ENCODE peak calls at places on chromosomes 2 and 18, in five cellular contexts. W is tibial artery, F is PC-9, S is dorsolateral prefrontal cortex, Z is left ventricle myocardium inferior. P is an unnamed sample.

GRCh38 chr2:241933175-241933911 is 63.8 kb downstream of the RTP5 start:
- DNase-seq in F (no peak), W (no peak), S (no peak), Z (no peak), P (peak)

GRCh38 chr2:239263937-239264837 is 136.6 kb downstream of the HDAC4 start:
- DNase-seq in W (no peak), F (no peak), Z (no peak), S (no peak), P (peak)

GRCh38 chr18:2143666-2144065 is 427.6 kb downstream of the METTL4 start:
- DNase-seq in Z (no peak), W (no peak), S (no peak), F (no peak), P (no peak)

GRCh38 chr2:150791567-150791966 is 304.1 kb upstream of the RND3 start:
- DNase-seq in Z (no peak), W (no peak), S (no peak), F (no peak), P (no peak)

GRCh38 chr18:1691860-1692259 is 787.2 kb downstream of the ADCYAP1 start:
- DNase-seq in Z (no peak), S (no peak), W (no peak), F (no peak), P (no peak)

GRCh38 chr2:163551974-163552373 is 183.8 kb downstream of the FIGN start:
- DNase-seq in W (no peak), S (no peak), F (no peak), Z (no peak), P (no peak)

GRCh38 chr2:178142274-178143065 is 30.2 kb downstream of the RBM45 start:
- DNase-seq in Z (no peak), S (no peak), W (no peak), F (no peak), P (no peak)

GRCh38 chr2:73172963-73173362 is 29.4 kb upstream of the NOTO start:
- DNase-seq in F (no peak), S (no peak), W (no peak), Z (no peak), P (no peak)

GRCh38 chr2:48829569-48829968 is 74.0 kb upstream of the LHCGR start:
- DNase-seq in W (no peak), S (no peak), Z (no peak), F (no peak), P (no peak)

GRCh38 chr2:199085201-199085750 is 372.5 kb downstream of the SATB2 start:
- DNase-seq in F (no peak), S (no peak), W (no peak), Z (no peak), P (no peak)

GRCh38 chr2:73886357-73886756 is 6.5 kb upstream of the ACTG2 start:
- DNase-seq in F (no peak), S (no peak), Z (no peak), W (no peak), P (no peak)

GRCh38 chr18:27942706-27943105 is 234.2 kb downstream of the CDH2 start:
- DNase-seq in W (no peak), Z (no peak), F (no peak), S (no peak), P (no peak)

GRCh38 chr18:50401888-50402287 is 27.0 kb downstream of the SKA1 start:
- DNase-seq in W (no peak), S (no peak), Z (peak), F (peak), P (peak)

GRCh38 chr2:192195548-192196418 is 1.1 kb upstream of the TMEFF2 start:
- DNase-seq in W (peak), F (no peak), Z (peak), S (peak), P (no peak)

GRCh38 chr2:147679664-147680502 is 164.9 kb upstream of the ACVR2A start:
- DNase-seq in F (no peak), S (no peak), Z (no peak), W (no peak), P (no peak)

GRCh38 chr2:191304939-191305875 is 60.0 kb downstream of the MYO1B start:
- DNase-seq in S (no peak), Z (peak), F (no peak), W (peak), P (peak)

GRCh38 chr2:159968282-159968900 is 94.0 kb downstream of the PLA2R1 start:
- DNase-seq in Z (no peak), S (no peak), F (no peak), W (no peak), P (no peak)

GRCh38 chr18:49618741-49619392 is 57.0 kb downstream of the LIPG start:
- DNase-seq in Z (no peak), F (no peak), S (no peak), W (no peak), P (no peak)

GRCh38 chr2:43070039-43070438 is 156.4 kb downstream of the ZFP36L2 start:
- DNase-seq in S (no peak), Z (peak), F (peak), W (peak), P (peak)

GRCh38 chr2:109558076-109558882 is 55.5 kb downstream of the SEPTIN10 start:
- DNase-seq in F (peak), Z (no peak), W (no peak), S (no peak), P (no peak)

GRCh38 chr2:171482877-171483276 is 39.4 kb upstream of the CYBRD1 start:
- DNase-seq in S (no peak), Z (no peak), W (no peak), F (no peak), P (no peak)

GRCh38 chr2:68368657-68369339 is 3.7 kb downstream of the PLEK start:
- DNase-seq in W (no peak), Z (no peak), S (no peak), F (no peak), P (no peak)

GRCh38 chr2:10384089-10384734 is 63.9 kb downstream of the ODC1 start:
- DNase-seq in S (no peak), Z (no peak), W (no peak), F (no peak), P (no peak)

DNA sequence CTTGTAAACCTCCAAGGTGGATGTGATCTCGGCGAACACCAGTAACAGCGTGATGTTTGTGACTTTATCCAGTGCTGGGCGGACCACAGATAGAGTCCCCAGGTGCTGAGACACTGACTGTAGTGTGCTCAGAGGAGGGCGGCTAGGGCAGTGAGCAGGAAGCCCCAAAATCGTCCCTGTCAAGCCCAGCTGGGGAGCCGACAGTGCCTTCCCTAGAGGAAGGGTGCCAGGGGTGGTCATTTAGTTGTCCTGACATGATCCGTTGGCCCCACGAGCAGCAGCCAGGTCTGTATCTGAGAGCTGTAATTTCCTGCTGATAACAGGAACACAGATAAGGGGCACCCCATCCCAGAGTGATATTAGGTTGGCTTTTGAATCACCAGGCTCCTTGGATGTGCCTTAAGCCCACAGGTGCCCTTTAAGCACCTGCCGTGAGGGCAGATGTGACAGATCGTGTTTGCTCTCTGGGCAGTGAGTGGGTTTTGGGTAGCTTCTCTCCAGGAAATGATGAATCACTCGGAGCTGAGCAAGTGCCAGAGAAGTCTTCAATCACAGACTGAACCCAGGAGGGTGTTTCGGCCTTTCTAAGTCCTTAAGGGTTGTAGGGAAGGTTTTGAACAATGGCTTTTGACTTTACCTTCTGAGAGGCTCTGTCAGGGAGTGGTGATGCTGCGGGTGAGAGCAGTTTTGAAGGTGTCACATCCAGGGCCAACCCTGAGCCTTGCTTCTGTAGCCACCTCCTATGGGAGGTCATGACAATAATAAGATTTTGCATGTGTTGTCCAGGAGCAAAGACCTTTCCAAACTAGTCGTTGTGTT is 7.7 kb downstream of the LPIN1 start:
- DNase-seq in F (peak), Z (no peak), S (no peak), W (no peak), P (no peak)
- H3K4me3 ChIP-seq in F (peak), Z (peak), S (peak), W (no peak), P (no peak)

GRCh38 chr2:128472789-128473174 is 154.1 kb upstream of the HS6ST1 start:
- DNase-seq in F (no peak), S (no peak), W (no peak), Z (no peak), P (no peak)
- H3K4me3 ChIP-seq in F (no peak), S (peak), W (peak), Z (peak), P (no peak)

DNA sequence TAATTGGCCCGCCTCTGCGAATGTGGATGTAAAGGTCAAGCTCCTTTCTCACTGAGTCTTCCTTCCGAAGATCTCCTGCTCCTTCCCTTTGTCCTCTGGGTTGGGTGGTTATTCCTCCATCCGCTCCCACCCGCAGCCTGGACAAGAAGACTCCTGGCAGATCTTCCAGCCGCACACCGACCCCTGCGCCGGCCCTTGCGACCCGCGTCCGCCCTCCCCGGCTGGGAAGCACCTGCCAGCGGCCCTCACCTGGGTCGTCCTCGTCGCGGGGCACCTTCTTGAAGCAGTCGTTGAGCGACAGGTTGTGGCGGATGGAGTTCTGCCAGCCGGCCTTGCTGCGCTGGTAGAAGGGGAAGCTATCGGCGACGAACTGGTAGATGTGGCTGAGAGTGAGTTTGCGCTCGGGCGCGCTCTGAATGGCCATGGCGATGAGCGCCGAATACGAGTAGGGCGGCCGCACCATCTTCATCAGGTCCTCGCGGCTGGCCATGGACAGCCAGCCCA is 794 bp downstream of the FOXI3 start:
- DNase-seq in W (no peak), Z (no peak), S (no peak), F (no peak), P (no peak)
- H3K4me3 ChIP-seq in W (no peak), Z (peak), S (no peak), F (no peak), P (no peak)

GRCh38 chr2:207491086-207491485 is 38.7 kb upstream of the CREB1 start:
- DNase-seq in S (no peak), Z (no peak), F (no peak), W (no peak), P (no peak)
- H3K4me3 ChIP-seq in S (no peak), Z (no peak), F (no peak), W (no peak), P (no peak)

DNA sequence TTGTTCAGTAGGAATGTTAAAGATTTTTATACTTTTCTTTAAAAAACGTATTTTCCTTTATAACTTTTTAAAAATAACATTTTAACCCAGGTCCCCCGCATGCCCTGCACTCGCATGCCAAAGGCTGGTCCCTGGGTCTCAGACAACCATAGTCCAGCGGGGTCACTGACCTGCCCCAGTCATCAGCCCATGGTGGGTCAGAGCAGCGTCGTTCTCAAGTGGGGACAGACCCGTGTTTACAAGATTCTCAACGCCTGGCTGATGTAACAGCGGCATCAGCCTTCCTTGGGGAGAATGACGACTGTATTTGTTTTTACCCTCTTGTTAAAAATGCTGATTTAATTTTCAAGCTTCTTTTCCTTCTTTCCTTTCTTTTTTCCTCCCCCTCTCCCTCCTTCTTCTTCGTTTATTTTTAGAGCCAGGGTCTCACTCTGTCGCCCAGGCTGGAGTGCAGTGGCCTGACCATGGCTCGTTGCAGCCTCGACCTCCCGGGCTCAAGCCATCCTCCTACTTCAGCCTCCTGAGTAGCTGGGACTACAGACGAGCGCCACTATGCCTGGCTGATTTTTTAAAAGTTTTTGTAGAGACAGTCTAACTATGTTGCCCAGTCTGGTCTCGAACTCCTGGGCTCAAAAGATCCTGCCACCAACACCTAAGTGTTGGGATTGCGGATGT is 1.0 kb upstream of the EFHD1 start:
- DNase-seq in F (no peak), S (no peak), W (no peak), Z (peak), P (peak)
- H3K4me3 ChIP-seq in F (peak), S (peak), W (peak), Z (peak), P (peak)

DNA sequence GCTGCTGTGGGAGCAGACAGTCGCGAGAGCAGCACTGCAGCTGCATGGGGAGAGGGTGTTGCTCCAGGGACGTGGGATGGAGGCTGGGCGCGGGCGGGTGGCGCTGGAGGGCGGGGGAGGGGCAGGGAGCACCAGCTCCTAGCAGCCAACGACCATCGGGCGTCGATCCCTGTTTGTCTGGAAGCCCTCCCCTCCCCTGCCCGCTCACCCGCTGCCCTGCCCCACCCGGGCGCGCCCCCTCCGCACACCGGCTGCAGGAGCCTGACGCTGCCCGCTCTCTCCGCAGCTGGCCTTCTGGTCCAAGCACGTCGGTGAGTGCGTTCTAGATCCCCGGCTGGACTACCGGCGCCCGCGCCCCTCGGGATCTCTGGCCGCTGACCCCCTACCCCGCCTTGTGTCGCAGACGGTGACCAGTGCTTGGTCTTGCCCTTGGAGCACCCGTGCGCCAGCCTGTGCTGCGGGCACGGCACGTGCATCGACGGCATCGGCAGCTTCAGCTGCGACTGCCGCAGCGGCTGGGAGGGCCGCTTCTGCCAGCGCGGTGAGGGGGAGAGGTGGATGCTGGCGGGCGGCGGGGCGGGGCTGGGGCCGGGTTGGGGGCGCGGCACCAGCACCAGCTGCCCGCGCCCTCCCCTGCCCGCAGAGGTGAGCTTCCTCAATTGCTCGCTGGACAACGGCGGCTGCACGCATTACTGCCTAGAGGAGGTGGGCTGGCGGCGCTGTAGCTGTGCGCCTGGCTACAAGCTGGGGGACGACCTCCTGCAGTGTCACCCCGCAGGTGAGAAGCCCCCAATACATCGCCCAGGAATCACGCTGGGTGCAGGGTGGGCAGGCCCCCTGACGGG is 4.6 kb downstream of the PROC start:
- DNase-seq in W (no peak), F (no peak), Z (no peak), S (no peak), P (no peak)
- H3K4me3 ChIP-seq in W (peak), F (peak), Z (peak), S (peak), P (no peak)